ENCODE peak calls at places on chromosomes 13 and 19, in ten cellular contexts. X is cardiac muscle cell, S is prostate gland, T is fibroblast of lung, W is neural progenitor cell, K is body of pancreas, J is Panc1, L is epithelial cell of esophagus, G is left lung, R is AG10803. D is an unnamed sample.
A peak's percentile ranks its signal among the peaks of the same experiment; 100 is the strongest.

GRCh38 chr13:62331384-62331783 is 915.7 kb upstream of the PCDH20 start:
- DNase-seq in T (no peak), X (no peak), G (no peak), S (no peak), L (no peak), K (no peak), J (no peak), W (no peak), R (no peak), D (no peak)

GRCh38 chr19:35585844-35586243 is at the start of gene PMIS2:
- DNase-seq in X (no peak), T (no peak), K (no peak), L (no peak), R (no peak), W (peak; percentile 38), G (no peak), S (no peak), J (no peak), D (peak; percentile 12)

GRCh38 chr13:75715598-75716523 is 79.7 kb downstream of the LMO7 start:
- DNase-seq in J (no peak), G (no peak), S (no peak), T (peak; percentile 39), R (no peak), W (no peak), K (no peak), X (no peak), L (peak; percentile 75), D (peak; percentile 44)

GRCh38 chr13:84127597-84128128 is 245.4 kb upstream of the SLITRK1 start:
- DNase-seq in K (no peak), L (no peak), X (no peak), W (no peak), G (no peak), S (no peak), T (no peak), J (no peak), R (no peak), D (no peak)

GRCh38 chr19:51139299-51140018 is 2.6 kb upstream of the SIGLEC7 start:
- DNase-seq in W (no peak), T (no peak), J (no peak), S (no peak), X (no peak), L (no peak), G (no peak), K (no peak), R (no peak), D (no peak)

GRCh38 chr13:67139551-67139950 is 90.6 kb downstream of the PCDH9 start:
- DNase-seq in J (no peak), T (peak; percentile 20), G (no peak), X (no peak), R (no peak), K (no peak), L (no peak), S (no peak), W (no peak), D (no peak)

GRCh38 chr13:57624565-57625435 is 6.7 kb upstream of the PCDH17 start:
- DNase-seq in G (no peak), L (peak; percentile 71), K (peak; percentile 61), W (peak; percentile 86), J (no peak), T (peak; percentile 78), R (peak; percentile 53), X (peak; percentile 87), S (no peak), D (peak; percentile 68)

GRCh38 chr13:98202026-98202425 is 25.0 kb upstream of the RNF113B start:
- DNase-seq in W (peak; percentile 25), X (peak; percentile 57), S (no peak), K (no peak), R (no peak), J (no peak), G (no peak), L (no peak), T (no peak), D (no peak)

GRCh38 chr19:1619703-1620102 is 14.4 kb upstream of the UQCR11 start:
- DNase-seq in J (no peak), T (no peak), G (no peak), K (no peak), W (no peak), S (no peak), X (no peak), R (no peak), L (no peak), D (no peak)

GRCh38 chr19:2253106-2254051 is 2.8 kb downstream of the JSRP1 start:
- DNase-seq in J (no peak), X (peak; percentile 59), S (no peak), R (no peak), G (no peak), W (peak; percentile 83), T (no peak), K (no peak), L (no peak), D (no peak)

GRCh38 chr19:33201886-33202545 is 7.9 kb downstream of the LRP3 start:
- DNase-seq in L (no peak), X (no peak), T (no peak), R (no peak), G (no peak), K (no peak), S (no peak), W (no peak), J (no peak), D (no peak)

GRCh38 chr19:7904074-7905020 is 670 bp downstream of the MAP2K7 start:
- DNase-seq in R (no peak), W (peak; percentile 66), G (peak; percentile 67), T (no peak), K (peak; percentile 50), X (peak; percentile 54), J (no peak), L (no peak), S (no peak), D (no peak)

GRCh38 chr13:99931462-99931861 is 40.1 kb downstream of the ZIC5 start:
- DNase-seq in R (no peak), G (no peak), J (no peak), T (no peak), L (no peak), S (no peak), K (no peak), W (no peak), X (no peak), D (no peak)

GRCh38 chr13:27148900-27149299 is 22.7 kb downstream of the USP12 start:
- DNase-seq in W (no peak), G (no peak), K (no peak), X (no peak), R (no peak), L (no peak), S (no peak), J (no peak), T (no peak), D (no peak)

GRCh38 chr13:27147530-27148170 is 24.0 kb downstream of the USP12 start:
- DNase-seq in G (no peak), S (no peak), K (no peak), R (no peak), L (no peak), T (no peak), J (no peak), W (no peak), X (no peak), D (no peak)

GRCh38 chr13:27149702-27150101 is 21.9 kb downstream of the USP12 start:
- DNase-seq in W (no peak), L (no peak), J (no peak), K (no peak), R (no peak), G (no peak), S (no peak), T (no peak), X (no peak), D (no peak)

GRCh38 chr13:27151798-27152599 is 19.6 kb downstream of the USP12 start:
- DNase-seq in S (no peak), K (no peak), W (no peak), L (peak; percentile 20), T (no peak), J (no peak), G (no peak), X (no peak), R (no peak), D (no peak)
- H3K4me3 ChIP-seq in S (no peak overlapping the region), K (no peak overlapping the region), W (no peak overlapping the region), L (no peak overlapping the region), T (no peak overlapping the region), J (no peak overlapping the region), G (no peak overlapping the region), X (no peak overlapping the region), R (no peak overlapping the region), D (no peak overlapping the region)

GRCh38 chr19:15418588-15419412 is at the start of gene AKAP8L:
- DNase-seq in K (peak; percentile 100), T (peak; percentile 100), S (peak; percentile 99), X (peak; percentile 99), G (peak; percentile 98), R (peak; percentile 100), J (peak; percentile 96), L (peak; percentile 100), W (peak; percentile 99), D (peak; percentile 100)

GRCh38 chr19:15418112-15418587 is 638 bp downstream of the AKAP8L start:
- DNase-seq in S (no peak), X (no peak), J (no peak), T (peak; percentile 36), R (peak; percentile 23), W (peak; percentile 39), K (peak; percentile 39), G (no peak), L (peak; percentile 19), D (peak; percentile 35)

GRCh38 chr19:15417699-15418098 is 1.1 kb downstream of the AKAP8L start:
- DNase-seq in L (peak; percentile 34), K (no peak), G (no peak), S (no peak), T (no peak), W (no peak), X (no peak), R (no peak), J (no peak), D (peak; percentile 25)

DNA sequence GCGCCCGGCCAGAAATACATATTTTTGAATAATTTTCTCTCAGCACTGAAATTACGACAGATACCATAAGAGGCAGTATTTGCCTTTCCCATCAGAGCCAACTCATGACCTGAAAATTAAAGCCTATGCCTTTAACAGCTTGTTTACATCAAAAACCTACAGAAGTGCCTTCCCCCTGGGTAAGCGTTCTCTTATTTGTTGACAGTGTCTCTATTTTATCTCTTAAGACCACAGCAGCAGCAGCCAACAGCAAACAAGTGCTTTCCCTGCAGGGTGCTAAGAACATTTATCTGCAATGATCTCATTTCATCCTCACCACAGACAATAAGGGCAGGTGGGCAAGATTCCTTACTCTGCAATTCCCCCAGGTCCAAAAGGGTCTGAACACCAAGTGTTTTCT is 6.0 kb downstream of the AKAP8L start:
- DNase-seq in G (no peak), J (no peak), W (no peak), S (no peak), T (peak; percentile 34), K (no peak), X (no peak), R (no peak), L (no peak), D (no peak)
- TF ChIP-seq CTCF in G (no peak), J (no peak), W (no peak), S (no peak), T (no peak), K (no peak), X (no peak), R (no peak), L (no peak), D (no peak)

GRCh38 chr19:41999071-41999877 is 5.2 kb upstream of the ATP1A3 start:
- DNase-seq in G (no peak), W (peak; percentile 76), S (no peak), X (peak; percentile 17), K (no peak), J (no peak), R (no peak), T (no peak), L (peak; percentile 19), D (no peak)
- H3K4me3 ChIP-seq in G (no peak overlapping the region), W (peak overlapping the region; percentile 28), S (no peak overlapping the region), X (no peak overlapping the region), K (no peak overlapping the region), J (no peak overlapping the region), R (no peak overlapping the region), T (no peak overlapping the region), L (no peak overlapping the region), D (no peak overlapping the region)

GRCh38 chr19:4557186-4557970 is 2.1 kb downstream of the SEMA6B start:
- DNase-seq in X (no peak), L (no peak), J (no peak), W (no peak), T (no peak), G (no peak), R (no peak), S (no peak), K (no peak), D (no peak)
- TF ChIP-seq CTCF in X (peak; percentile 16), L (peak; percentile 37), J (no peak), W (no peak), T (no peak), G (no peak), R (no peak), S (no peak), K (peak; percentile 10), D (peak; percentile 14)

D was measured in cardiac fibroblast.